ENCODE peak calls at places on chromosome 1, in nine cellular contexts. A is T-helper 1 cell; Y is Right ventricle myocardium inferior; H is NCI-H748 treated with DMSO at 0.1 percent for 48 hours; Q is cardiac muscle cell; B is stimulated activated CD4-positive, alpha-beta T cell treated with anti-CD3 and anti-CD28 coated beads, Interleukin-4, amount 100 ng/mL, for 1 hour; V is stimulated activated CD8-positive, alpha-beta memory T cell treated with anti-CD3 and anti-CD28 coated beads, Interleukin-12 subunit alpha, Interleukin-12 subunit beta, amount 100 ng/mL, for 1 hour; F is AG09309; X is nucleus accumbens. Z is an unnamed sample.

GRCh38 chr1:212498243-212498642 is 65.5 kb downstream of the NENF start:
- DNase-seq in F (peak), Y (no peak), X (no peak), H (no peak), A (no peak), B (no peak), V (no peak), Q (peak), Z (peak)

GRCh38 chr1:201140235-201140940 is 13.4 kb upstream of the ASCL5 start:
- DNase-seq in Y (peak), A (no peak), V (no peak), B (no peak), F (no peak), Q (no peak), X (no peak), H (no peak), Z (no peak)

GRCh38 chr1:19756480-19756879 is 43.2 kb downstream of the TMCO4 start:
- DNase-seq in H (no peak), Q (no peak), B (no peak), Y (no peak), A (no peak), V (no peak), X (no peak), F (no peak), Z (peak)

GRCh38 chr1:246297314-246298273 is 209.5 kb downstream of the SMYD3 start:
- DNase-seq in A (no peak), X (no peak), Q (no peak), V (no peak), F (no peak), B (no peak), Y (no peak), H (no peak), Z (no peak)

GRCh38 chr1:112675728-112676381 is 1.4 kb downstream of the MOV10 start:
- DNase-seq in Y (no peak), B (no peak), A (no peak), X (no peak), V (no peak), F (no peak), Q (no peak), H (no peak), Z (no peak)

GRCh38 chr1:93705897-93706500 is 24.4 kb upstream of the BCAR3 start:
- DNase-seq in Y (no peak), X (no peak), F (no peak), H (no peak), A (no peak), B (no peak), V (no peak), Q (no peak), Z (no peak)

GRCh38 chr1:100523038-100523649 is 14.8 kb upstream of the GPR88 start:
- DNase-seq in V (no peak), B (no peak), X (no peak), A (no peak), F (peak), Y (no peak), Q (no peak), H (no peak), Z (no peak)

GRCh38 chr1:115879977-115880376 is 39.1 kb upstream of the NHLH2 start:
- DNase-seq in B (no peak), H (no peak), Y (no peak), X (no peak), A (no peak), Q (no peak), V (no peak), F (no peak), Z (no peak)

GRCh38 chr1:23521588-23521987 is 9.4 kb downstream of the E2F2 start:
- DNase-seq in X (no peak), A (no peak), Q (no peak), B (no peak), Y (no peak), F (no peak), V (no peak), H (no peak), Z (no peak)

GRCh38 chr1:228471762-228472398 is 15.3 kb upstream of the RNF187 start:
- DNase-seq in B (no peak), F (no peak), H (peak), A (no peak), Y (no peak), X (no peak), Q (peak), V (no peak), Z (peak)

GRCh38 chr1:115976900-115977480 is 677 bp downstream of the SLC22A15 start:
- DNase-seq in X (no peak), A (no peak), Y (no peak), Q (no peak), H (no peak), B (no peak), F (no peak), V (no peak), Z (no peak)

GRCh38 chr1:205449750-205450443 is 5.9 kb downstream of the BLACAT1 start:
- DNase-seq in Q (peak), H (no peak), B (peak), A (no peak), Y (peak), F (no peak), X (no peak), V (no peak), Z (peak)

GRCh38 chr1:207867136-207868081 is 43.5 kb downstream of the CD34 start:
- DNase-seq in Q (no peak), B (peak), F (no peak), A (no peak), V (no peak), X (peak), H (no peak), Y (peak), Z (peak)

GRCh38 chr1:201311356-201312011 is 28.2 kb downstream of the PKP1 start:
- DNase-seq in B (no peak), H (no peak), X (no peak), A (no peak), F (no peak), Q (no peak), Y (no peak), V (no peak), Z (peak)

GRCh38 chr1:29333008-29333407 is 96.7 kb downstream of the PTPRU start:
- DNase-seq in Q (no peak), V (no peak), B (no peak), X (no peak), H (no peak), Y (no peak), F (no peak), A (no peak), Z (no peak)

GRCh38 chr1:167454304-167454928 is 63.9 kb downstream of the CD247 start:
- DNase-seq in V (no peak), A (no peak), Y (no peak), F (no peak), Q (no peak), H (no peak), X (no peak), B (no peak), Z (no peak)

GRCh38 chr1:172054172-172054571 is 212.9 kb downstream of the DNM3 start:
- DNase-seq in F (no peak), Y (no peak), A (no peak), H (no peak), V (no peak), X (no peak), B (no peak), Q (no peak), Z (no peak)

GRCh38 chr1:179340915-179341314 is 24.9 kb upstream of the AXDND1 start:
- DNase-seq in Q (no peak), Y (no peak), H (no peak), A (no peak), B (no peak), F (no peak), X (no peak), V (no peak), Z (no peak)

GRCh38 chr1:98086796-98087195 is 166.0 kb upstream of the DPYD start:
- DNase-seq in Q (no peak), V (no peak), B (no peak), Y (no peak), A (no peak), H (no peak), F (peak), X (no peak), Z (peak)

GRCh38 chr1:110053557-110054428 is 16.7 kb downstream of the ALX3 start:
- DNase-seq in V (peak), B (peak), A (peak), F (no peak), Q (peak), H (peak), Y (peak), X (no peak), Z (peak)

GRCh38 chr1:30449428-30450147 is 273.8 kb downstream of the MATN1 start:
- DNase-seq in X (no peak), V (no peak), Y (no peak), B (no peak), F (no peak), A (no peak), Q (no peak), H (no peak), Z (no peak)

GRCh38 chr1:41641483-41641829 is 157.0 kb upstream of the EDN2 start:
- DNase-seq in Y (no peak), Q (no peak), H (no peak), X (no peak), B (no peak), A (no peak), F (no peak), V (no peak), Z (no peak)

GRCh38 chr1:36157115-36157903 is 1.3 kb downstream of the MAP7D1 start:
- DNase-seq in A (no peak), B (no peak), Q (no peak), X (peak), V (no peak), H (no peak), Y (no peak), F (no peak), Z (peak)

GRCh38 chr1:114700026-114700600 is 4.8 kb upstream of the AMPD1 start:
- DNase-seq in A (no peak), F (no peak), H (no peak), X (no peak), Y (no peak), B (no peak), Q (no peak), V (no peak), Z (peak)

GRCh38 chr1:41953291-41953690 is 34.6 kb upstream of the HIVEP3 start:
- DNase-seq in Y (no peak), V (no peak), H (no peak), X (no peak), F (no peak), Q (no peak), A (no peak), B (no peak), Z (no peak)

GRCh38 chr1:230348386-230349022 is 77.6 kb downstream of the PGBD5 start:
- DNase-seq in Q (no peak), X (no peak), V (no peak), A (no peak), H (no peak), Y (no peak), F (no peak), B (no peak), Z (no peak)

GRCh38 chr1:29453502-29454240 is 217.3 kb downstream of the PTPRU start:
- DNase-seq in V (no peak), B (no peak), H (no peak), X (no peak), F (peak), Q (peak), Y (no peak), A (no peak), Z (peak)

GRCh38 chr1:77281491-77282186 is at the start of gene AK5:
- DNase-seq in V (peak), Y (peak), B (peak), A (peak), F (no peak), X (peak), Q (peak), H (peak), Z (peak)

GRCh38 chr1:96865731-96866684 is 144.4 kb downstream of the PTBP2 start:
- DNase-seq in B (no peak), X (no peak), Y (no peak), F (peak), V (no peak), H (no peak), Q (no peak), A (no peak), Z (peak)

GRCh38 chr1:54220004-54220811 is 20.2 kb downstream of the MRPL37 start:
- DNase-seq in A (no peak), Y (peak), B (no peak), V (no peak), H (no peak), X (peak), Q (peak), F (no peak), Z (peak)

GRCh38 chr1:19313961-19314882 is 2.1 kb downstream of the SLC66A1 start:
- DNase-seq in F (no peak), Y (no peak), H (no peak), V (no peak), Q (no peak), X (no peak), A (no peak), B (no peak), Z (no peak)

GRCh38 chr1:44507490-44508396 is 102.7 kb downstream of the RNF220 start:
- DNase-seq in F (no peak), Q (no peak), V (no peak), Y (no peak), A (no peak), X (peak), B (no peak), H (no peak), Z (no peak)

GRCh38 chr1:150976879-150977694 is 2.5 kb upstream of the CERS2 start:
- DNase-seq in Q (peak), F (no peak), H (no peak), Y (peak), A (peak), V (peak), B (peak), X (peak), Z (peak)

GRCh38 chr1:10671090-10671489 is 125.4 kb downstream of the CASZ1 start:
- DNase-seq in F (no peak), X (no peak), Q (no peak), Y (no peak), A (no peak), H (peak), B (no peak), V (no peak), Z (no peak)

GRCh38 chr1:178464566-178464965 is 32.2 kb downstream of the CLEC20A start:
- DNase-seq in H (no peak), X (no peak), A (no peak), Y (no peak), B (no peak), V (no peak), F (no peak), Q (no peak), Z (no peak)

GRCh38 chr1:161072751-161073449 is 3.2 kb upstream of the ARHGAP30 start:
- DNase-seq in Q (no peak), F (no peak), Y (no peak), B (no peak), V (no peak), H (no peak), A (no peak), X (no peak), Z (no peak)

GRCh38 chr1:234111458-234112142 is 207.1 kb downstream of the SLC35F3 start:
- DNase-seq in A (no peak), B (no peak), V (no peak), Q (peak), F (no peak), Y (no peak), X (no peak), H (peak), Z (peak)

GRCh38 chr1:47433037-47433421 is 4.8 kb upstream of the FOXD2 start:
- DNase-seq in A (no peak), X (no peak), Q (no peak), V (no peak), H (no peak), Y (no peak), B (no peak), F (no peak), Z (no peak)

GRCh38 chr1:180951186-180951745 is 38.6 kb downstream of the KIAA1614 start:
- DNase-seq in B (no peak), A (no peak), H (no peak), F (no peak), V (no peak), Y (no peak), Q (no peak), X (no peak), Z (no peak)

GRCh38 chr1:176693697-176694329 is 230.8 kb downstream of the PAPPA2 start:
- DNase-seq in V (no peak), A (no peak), B (no peak), X (no peak), Y (no peak), F (no peak), H (no peak), Q (peak), Z (no peak)

Z was measured in GM03348.